ENCODE peak calls at places on chromosomes 1 and 21, in seven cellular contexts. G is sigmoid colon, F is AG04450, B is astrocyte, V is right atrium auricular region, Y is dorsolateral prefrontal cortex, U is gastrocnemius medialis. H is an unnamed sample. For H3K27me3, the result is how much of the 10 kb centered on the place peaks cover.

GRCh38 chr21:23008803-23009202 is 2010.6 kb downstream of the NCAM2 start:
- DNase-seq in G (no peak), U (no peak), B (no peak), Y (no peak), V (no peak), F (no peak), H (no peak)

GRCh38 chr1:27154469-27154990 is 395 bp downstream of the SLC9A1 start:
- DNase-seq in V (no peak), Y (no peak), U (no peak), F (no peak), B (no peak), G (no peak), H (no peak)

GRCh38 chr1:44642925-44643324 is 31.4 kb downstream of the TMEM53 start:
- DNase-seq in U (no peak), B (no peak), Y (no peak), F (no peak), G (no peak), V (no peak), H (no peak)

GRCh38 chr1:38077523-38078147 is 31.0 kb upstream of the POU3F1 start:
- DNase-seq in F (no peak), V (no peak), B (peak), U (no peak), G (no peak), Y (no peak), H (no peak)

GRCh38 chr1:27333717-27334279 is 8.0 kb upstream of the SYTL1 start:
- DNase-seq in G (no peak), Y (no peak), V (no peak), B (no peak), U (no peak), F (no peak), H (no peak)

GRCh38 chr1:93448292-93448982 is 519 bp downstream of the FNBP1L start:
- DNase-seq in G (peak), V (no peak), Y (no peak), B (peak), F (no peak), U (peak), H (no peak)

GRCh38 chr1:228020686-228021525 is 14.1 kb downstream of the WNT3A start:
- DNase-seq in B (no peak), F (no peak), V (no peak), Y (peak), G (peak), U (no peak), H (no peak)

GRCh38 chr1:154288694-154289093 is 16.3 kb downstream of the HAX1 start:
- DNase-seq in V (no peak), Y (no peak), G (no peak), B (no peak), U (no peak), F (no peak), H (no peak)

GRCh38 chr1:239418683-239419082 is 32.3 kb downstream of the CHRM3 start:
- DNase-seq in G (no peak), F (no peak), V (no peak), Y (no peak), B (no peak), U (no peak), H (no peak)

GRCh38 chr1:224565186-224565585 is 50.9 kb upstream of the CNIH3 start:
- DNase-seq in G (no peak), B (peak), F (peak), V (no peak), U (peak), Y (peak), H (no peak)

GRCh38 chr1:169931795-169932195 is 38.1 kb upstream of the SCYL3 start:
- DNase-seq in Y (no peak), B (peak), F (no peak), V (no peak), G (no peak), U (no peak), H (no peak)

GRCh38 chr1:111907321-111907720 is 82.1 kb downstream of the KCND3 start:
- DNase-seq in V (no peak), F (no peak), B (no peak), Y (no peak), G (peak), U (no peak), H (no peak)

GRCh38 chr1:214427871-214428277 is 123.5 kb downstream of the PTPN14 start:
- DNase-seq in B (peak), F (peak), U (no peak), Y (no peak), G (no peak), V (no peak), H (no peak)

GRCh38 chr1:214426420-214426812 is 125.0 kb downstream of the PTPN14 start:
- DNase-seq in Y (no peak), F (no peak), U (no peak), B (no peak), V (no peak), G (no peak), H (no peak)

GRCh38 chr1:214423045-214423444 is 128.4 kb downstream of the PTPN14 start:
- DNase-seq in B (peak), U (no peak), F (no peak), Y (no peak), V (no peak), G (no peak), H (no peak)

GRCh38 chr1:214425723-214426419 is 125.5 kb downstream of the PTPN14 start:
- DNase-seq in F (no peak), U (no peak), Y (no peak), B (no peak), V (no peak), G (no peak), H (no peak)

GRCh38 chr1:214425101-214425500 is 126.3 kb downstream of the PTPN14 start:
- DNase-seq in G (no peak), F (no peak), V (no peak), Y (no peak), B (no peak), U (no peak), H (no peak)
- H3K27ac ChIP-seq in G (no peak), F (no peak), V (no peak), Y (no peak), B (no peak), U (no peak), H (no peak)

DNA sequence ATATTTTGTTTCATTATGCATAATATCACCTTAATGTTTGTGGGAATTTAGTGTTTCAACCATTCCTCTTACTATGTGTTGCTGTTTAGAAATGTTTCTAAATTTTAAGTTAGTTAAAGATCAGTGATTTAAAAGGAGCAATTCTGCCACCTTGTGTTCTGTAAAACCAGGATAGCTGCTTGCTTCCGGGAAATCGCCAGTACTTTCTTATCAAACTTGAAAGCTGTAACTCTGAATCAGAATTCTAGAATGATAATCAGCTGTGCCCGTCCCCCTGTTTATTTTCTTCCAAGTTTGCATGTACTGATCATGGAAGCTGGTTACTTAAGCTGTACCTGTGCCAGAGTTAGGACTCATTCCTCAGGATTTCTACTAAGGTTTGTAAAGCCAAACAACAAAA is 656.4 kb downstream of the LTN1 start:
- DNase-seq in F (peak), Y (no peak), V (no peak), G (no peak), U (no peak), B (peak), H (no peak)
- TF ChIP-seq CTCF in F (peak), Y (peak), V (peak), G (peak), U (no peak), B (peak), H (peak)

DNA sequence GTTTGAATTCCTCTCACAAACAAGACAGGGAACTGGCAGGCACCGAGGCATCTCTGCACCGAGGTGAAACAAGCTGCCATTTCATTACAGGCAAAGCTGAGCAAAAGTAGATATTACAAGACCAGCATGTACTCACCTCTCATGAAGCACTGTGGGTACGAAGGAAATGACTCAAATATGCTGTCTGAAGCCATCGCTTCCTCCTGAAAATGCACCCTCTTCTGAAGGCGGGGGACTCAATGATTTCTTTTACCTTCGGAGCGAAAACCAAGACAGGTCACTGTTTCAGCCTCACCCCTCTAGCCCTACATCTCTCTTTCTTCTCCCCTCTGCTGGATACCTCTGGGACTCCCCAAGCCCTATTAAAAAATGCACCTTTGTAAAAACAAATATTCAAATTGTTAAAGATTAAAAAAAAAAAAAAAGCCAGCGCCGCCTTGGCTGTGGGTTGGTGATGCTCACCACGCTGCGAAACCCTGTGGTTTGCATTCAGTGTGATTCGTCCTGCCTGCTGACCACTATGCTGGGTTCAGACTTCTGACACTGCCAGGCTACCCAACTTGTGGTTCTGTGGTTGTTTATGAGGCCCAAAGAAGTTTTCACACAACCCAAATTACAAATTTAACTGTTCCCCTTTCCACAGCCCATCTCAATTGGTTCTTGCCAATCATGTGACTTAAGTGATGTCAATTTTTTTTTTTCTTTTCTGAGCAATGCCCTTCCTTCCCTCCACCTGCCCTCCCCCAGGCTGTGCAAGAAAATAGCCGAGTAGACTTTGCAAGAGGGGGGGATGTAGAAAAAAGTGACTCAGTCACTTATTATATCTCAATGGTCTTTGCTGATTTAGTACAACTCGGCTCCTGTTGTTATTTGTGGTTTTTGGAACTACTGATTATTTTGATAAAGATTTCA is at the start of gene RUNX1:
- DNase-seq in U (peak), V (no peak), B (peak), F (no peak), G (no peak), Y (no peak), H (no peak)
- H3K27me3 ChIP-seq in U (under half), V (under half), B (under half), F (under half), G (under half), Y (under half), H (under half)

GRCh38 chr1:54227836-54228435 is 28.0 kb downstream of the MRPL37 start:
- DNase-seq in G (no peak), F (no peak), V (no peak), Y (no peak), B (no peak), U (no peak), H (no peak)
- H3K27ac ChIP-seq in G (no peak), F (no peak), V (no peak), Y (peak), B (no peak), U (no peak), H (peak)

GRCh38 chr1:214823311-214824117 is 220.5 kb downstream of the CENPF start:
- DNase-seq in V (no peak), B (no peak), U (no peak), F (no peak), Y (no peak), G (no peak), H (no peak)
- TF ChIP-seq CTCF in V (no peak), B (no peak), U (no peak), F (no peak), Y (no peak), G (no peak), H (no peak)

GRCh38 chr1:156691216-156691615 is 14.0 kb upstream of the NES start:
- DNase-seq in F (no peak), V (no peak), G (no peak), U (no peak), Y (no peak), B (no peak), H (no peak)

GRCh38 chr1:156691665-156692408 is 13.5 kb downstream of the CRABP2 start:
- DNase-seq in F (no peak), U (no peak), G (no peak), Y (no peak), V (no peak), B (no peak), H (no peak)

GRCh38 chr1:156689960-156690672 is 12.9 kb upstream of the NES start:
- DNase-seq in G (no peak), U (no peak), B (no peak), V (no peak), F (no peak), Y (no peak), H (no peak)

GRCh38 chr1:156690673-156691032 is 13.4 kb upstream of the NES start:
- DNase-seq in F (no peak), G (no peak), V (no peak), B (no peak), Y (no peak), U (no peak), H (no peak)

GRCh38 chr1:156689035-156689959 is 12.1 kb upstream of the NES start:
- DNase-seq in Y (peak), G (peak), B (peak), U (peak), F (peak), V (peak), H (peak)
- H3K27me3 ChIP-seq in Y (under half), G (under half), B (under half), U (under half), F (under half), V (under half), H (under half)

DNA sequence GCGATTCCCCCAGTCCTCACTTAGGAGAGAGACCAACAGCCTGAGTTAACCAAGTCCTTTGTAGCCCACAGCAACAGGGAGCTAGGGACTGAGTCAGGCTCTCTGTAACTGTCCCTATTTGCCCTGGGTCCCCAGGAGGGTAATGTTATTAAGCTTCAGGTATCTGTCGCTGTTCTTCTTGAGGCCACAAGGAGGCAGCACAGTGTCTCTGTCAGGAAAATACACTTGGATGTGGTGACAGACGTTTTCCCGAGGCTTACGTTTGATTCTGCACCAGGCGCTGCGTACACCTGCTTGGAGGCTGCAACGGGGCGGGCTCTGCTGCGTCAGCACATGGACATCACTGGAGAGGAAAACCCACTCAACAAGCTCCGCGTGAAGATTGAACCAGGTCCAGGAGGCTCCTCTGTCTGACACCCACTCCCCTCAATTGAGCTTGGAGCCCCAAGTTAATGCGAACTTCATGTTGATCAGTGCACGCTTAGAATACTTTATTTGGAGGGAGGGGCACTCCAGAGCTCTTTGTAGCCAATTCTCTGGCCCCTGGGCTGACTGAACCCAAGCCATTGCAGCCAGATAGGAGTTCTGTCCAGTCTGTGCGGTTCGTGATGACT is 10.7 kb upstream of the ELF3 start:
- DNase-seq in V (no peak), F (no peak), G (no peak), U (no peak), B (no peak), Y (no peak), H (no peak)
- H3K27ac ChIP-seq in V (no peak), F (no peak), G (no peak), U (no peak), B (no peak), Y (no peak), H (no peak)

GRCh38 chr1:7768583-7768982 is 2.5 kb upstream of the VAMP3 start:
- DNase-seq in U (no peak), F (no peak), Y (no peak), G (no peak), B (no peak), V (no peak), H (no peak)

GRCh38 chr1:7771673-7772299 is 690 bp downstream of the VAMP3 start:
- DNase-seq in G (no peak), U (no peak), B (no peak), Y (no peak), F (no peak), V (no peak), H (no peak)

GRCh38 chr1:7769673-7770412 is 1.3 kb upstream of the VAMP3 start:
- DNase-seq in G (no peak), B (no peak), F (no peak), V (no peak), Y (no peak), U (no peak), H (no peak)

GRCh38 chr1:7770939-7771672 is at the start of gene VAMP3:
- DNase-seq in Y (peak), G (peak), U (peak), B (peak), F (no peak), V (peak), H (peak)

GRCh38 chr1:7770620-7770938 is 517 bp upstream of the VAMP3 start:
- DNase-seq in V (no peak), U (peak), G (no peak), Y (no peak), B (no peak), F (no peak), H (no peak)
- TF ChIP-seq CTCF in V (no peak), U (no peak), G (no peak), Y (no peak), B (no peak), F (no peak), H (no peak)

H was measured in thoracic aorta.